ENCODE peak calls at places on chromosome 9, in ten cellular contexts. R is pancreas; Z is WTC11; M is stimulated activated CD8-positive, alpha-beta memory T cell treated with anti-CD3 and anti-CD28 coated beads, Interleukin-4, amount 100 ng/mL, for 24 hours; O is fibroblast of the aortic adventitia; I is iris pigment epithelial cell; B is K562; C is adrenal gland; A is nucleus accumbens; P is HT1080. F is an unnamed sample.

GRCh38 chr9:127318651-127319167 is 54.1 kb downstream of the GARNL3 start:
- DNase-seq in R (no peak), Z (no peak), M (no peak), O (peak; percentile 60), I (peak; percentile 40), B (no peak), C (no peak), A (no peak), P (peak; percentile 71), F (no peak)

GRCh38 chr9:31601666-31602065 is 782.8 kb upstream of the ACO1 start:
- DNase-seq in R (no peak), Z (no peak), M (no peak), O (no peak), I (no peak), B (no peak), C (no peak), A (no peak), P (no peak), F (no peak)

GRCh38 chr9:99305124-99305523 is 83.0 kb downstream of the SEC61B start:
- DNase-seq in R (no peak), Z (no peak), M (no peak), O (no peak), I (no peak), B (no peak), C (no peak), A (no peak), P (no peak), F (no peak)

GRCh38 chr9:16904655-16905054 is 34.2 kb upstream of the BNC2 start:
- DNase-seq in R (no peak), Z (no peak), M (no peak), O (no peak), I (no peak), B (no peak), C (no peak), A (no peak), P (no peak), F (no peak)

GRCh38 chr9:105510024-105510423 is 47.9 kb upstream of the FKTN start:
- DNase-seq in R (no peak), Z (no peak), M (no peak), O (peak; percentile 47), I (peak; percentile 96), B (no peak), C (no peak), A (no peak), P (peak; percentile 86), F (no peak)

GRCh38 chr9:135189497-135189896 is 102.0 kb downstream of the OLFM1 start:
- DNase-seq in R (no peak), Z (no peak), M (no peak), O (no peak), I (no peak), B (no peak), C (no peak), A (no peak), P (no peak), F (no peak)

GRCh38 chr9:37943329-37944265 is 39.7 kb upstream of the SLC25A51 start:
- DNase-seq in R (no peak), Z (no peak), M (no peak), O (peak; percentile 98), I (peak; percentile 91), B (no peak), C (peak; percentile 63), A (peak; percentile 33), P (peak; percentile 94), F (no peak)

GRCh38 chr9:70410368-70410767 is 4.1 kb downstream of the KLF9 start:
- DNase-seq in R (no peak), Z (no peak), M (no peak), O (peak; percentile 70), I (peak; percentile 63), B (no peak), C (no peak), A (no peak), P (peak; percentile 68), F (no peak)

GRCh38 chr9:69370430-69370829 is 45.4 kb downstream of the ENTREP1 start:
- DNase-seq in R (no peak), Z (no peak), M (no peak), O (peak; percentile 54), I (peak; percentile 20), B (no peak), C (no peak), A (no peak), P (peak; percentile 19), F (no peak)

GRCh38 chr9:95772320-95773060 is 103.0 kb upstream of the ERCC6L2 start:
- DNase-seq in R (peak; percentile 11), Z (peak; percentile 61), M (no peak), O (peak; percentile 72), I (peak; percentile 55), B (no peak), C (no peak), A (no peak), P (peak; percentile 17), F (peak; percentile 57)

GRCh38 chr9:97737429-97737828 is 40.3 kb upstream of the XPA start:
- DNase-seq in R (no peak), Z (peak; percentile 23), M (no peak), O (no peak), I (peak; percentile 44), B (peak; percentile 54), C (no peak), A (peak; percentile 6), P (peak; percentile 71), F (peak; percentile 68)

GRCh38 chr9:117796681-117797080 is 92.5 kb downstream of the TLR4 start:
- DNase-seq in R (no peak), Z (no peak), M (no peak), O (peak; percentile 60), I (peak; percentile 90), B (no peak), C (no peak), A (no peak), P (no peak), F (no peak)

GRCh38 chr9:98374385-98375051 is 119.1 kb upstream of the TBC1D2 start:
- DNase-seq in R (peak; percentile 63), Z (no peak), M (no peak), O (peak; percentile 96), I (peak; percentile 94), B (peak; percentile 97), C (peak; percentile 27), A (no peak), P (peak; percentile 90), F (peak; percentile 29)

GRCh38 chr9:87681271-87682061 is 44.5 kb upstream of the CTSL start:
- DNase-seq in R (no peak), Z (no peak), M (no peak), O (no peak), I (no peak), B (no peak), C (no peak), A (no peak), P (no peak), F (no peak)

GRCh38 chr9:88076286-88077070 is 61.8 kb downstream of the SPATA31C2 start:
- DNase-seq in R (peak; percentile 97), Z (peak; percentile 71), M (no peak), O (peak; percentile 55), I (peak; percentile 93), B (peak; percentile 47), C (peak; percentile 90), A (peak; percentile 53), P (peak; percentile 71), F (peak; percentile 31)

GRCh38 chr9:13429271-13429670 is 149.8 kb upstream of the MPDZ start:
- DNase-seq in R (no peak), Z (no peak), M (no peak), O (no peak), I (no peak), B (no peak), C (no peak), A (no peak), P (no peak), F (no peak)

F was measured in HuH-7.